ENCODE peak calls at places on chromosomes 7 and 10, in five cellular contexts. One of them, this sample, is unnamed.

GRCh38 chr10:22573820-22574569 is 140.4 kb downstream of the PIP4K2A start:
- DNase-seq in choroid plexus epithelial cell: peak
- DNase-seq in AG04450: no peak
- DNase-seq in endothelial cell: peak
- DNase-seq in kidney epithelial cell: no peak
- DNase-seq in this sample: peak

GRCh38 chr10:129589546-129589945 is 122.5 kb downstream of the MGMT start:
- DNase-seq in kidney epithelial cell: no peak
- DNase-seq in choroid plexus epithelial cell: no peak
- DNase-seq in endothelial cell: no peak
- DNase-seq in AG04450: no peak
- DNase-seq in this sample: no peak

GRCh38 chr10:103872137-103872933 is 17.0 kb upstream of the SH3PXD2A start:
- DNase-seq in choroid plexus epithelial cell: no peak
- DNase-seq in kidney epithelial cell: no peak
- DNase-seq in endothelial cell: no peak
- DNase-seq in AG04450: no peak
- DNase-seq in this sample: no peak

GRCh38 chr7:80330434-80330833 is 181.4 kb downstream of the GNAT3 start:
- DNase-seq in endothelial cell: no peak
- DNase-seq in choroid plexus epithelial cell: peak
- DNase-seq in kidney epithelial cell: no peak
- DNase-seq in AG04450: no peak
- DNase-seq in this sample: no peak

GRCh38 chr7:87354749-87355148 is 9.3 kb downstream of the CROT start:
- DNase-seq in choroid plexus epithelial cell: no peak
- DNase-seq in AG04450: no peak
- DNase-seq in kidney epithelial cell: no peak
- DNase-seq in endothelial cell: no peak
- DNase-seq in this sample: no peak

GRCh38 chr10:94344522-94345122 is 18.1 kb downstream of the NOC3L start:
- DNase-seq in choroid plexus epithelial cell: no peak
- DNase-seq in AG04450: no peak
- DNase-seq in endothelial cell: no peak
- DNase-seq in kidney epithelial cell: no peak
- DNase-seq in this sample: no peak

GRCh38 chr10:46223626-46224413 is 63.0 kb upstream of the ANTXRL start:
- DNase-seq in endothelial cell: no peak
- DNase-seq in choroid plexus epithelial cell: no peak
- DNase-seq in kidney epithelial cell: no peak
- DNase-seq in AG04450: no peak
- DNase-seq in this sample: no peak

GRCh38 chr10:50576245-50576815 is 47.4 kb downstream of the SGMS1 start:
- DNase-seq in kidney epithelial cell: no peak
- DNase-seq in choroid plexus epithelial cell: no peak
- DNase-seq in AG04450: no peak
- DNase-seq in endothelial cell: no peak
- DNase-seq in this sample: no peak

GRCh38 chr7:101421123-101421522 is 58.4 kb downstream of the COL26A1 start:
- DNase-seq in choroid plexus epithelial cell: no peak
- DNase-seq in kidney epithelial cell: no peak
- DNase-seq in endothelial cell: no peak
- DNase-seq in AG04450: no peak
- DNase-seq in this sample: no peak

GRCh38 chr10:77070317-77070716 is 567.3 kb downstream of the KCNMA1 start:
- DNase-seq in endothelial cell: no peak
- DNase-seq in choroid plexus epithelial cell: no peak
- DNase-seq in kidney epithelial cell: no peak
- DNase-seq in AG04450: no peak
- DNase-seq in this sample: no peak

GRCh38 chr10:66695046-66695445 is 230.8 kb upstream of the LRRTM3 start:
- DNase-seq in AG04450: no peak
- DNase-seq in kidney epithelial cell: no peak
- DNase-seq in choroid plexus epithelial cell: no peak
- DNase-seq in endothelial cell: no peak
- DNase-seq in this sample: no peak

GRCh38 chr10:61179734-61180133 is 235.7 kb upstream of the RHOBTB1 start:
- DNase-seq in endothelial cell: no peak
- DNase-seq in kidney epithelial cell: no peak
- DNase-seq in AG04450: no peak
- DNase-seq in choroid plexus epithelial cell: no peak
- DNase-seq in this sample: no peak

GRCh38 chr7:67056683-67057082 is 60.0 kb downstream of the TYW1 start:
- DNase-seq in AG04450: no peak
- DNase-seq in kidney epithelial cell: no peak
- DNase-seq in endothelial cell: no peak
- DNase-seq in choroid plexus epithelial cell: no peak
- DNase-seq in this sample: no peak

GRCh38 chr7:83541187-83541960 is 107.6 kb downstream of the SEMA3E start:
- DNase-seq in choroid plexus epithelial cell: no peak
- DNase-seq in kidney epithelial cell: no peak
- DNase-seq in AG04450: no peak
- DNase-seq in endothelial cell: no peak
- DNase-seq in this sample: no peak

GRCh38 chr10:6228010-6228511 is 25.3 kb downstream of the PFKFB3 start:
- DNase-seq in choroid plexus epithelial cell: peak
- DNase-seq in kidney epithelial cell: no peak
- DNase-seq in endothelial cell: no peak
- DNase-seq in AG04450: no peak
- DNase-seq in this sample: no peak

GRCh38 chr10:6920072-6921019 is 340.3 kb upstream of the PRKCQ start:
- DNase-seq in endothelial cell: peak
- DNase-seq in choroid plexus epithelial cell: peak
- DNase-seq in AG04450: no peak
- DNase-seq in kidney epithelial cell: peak
- DNase-seq in this sample: peak

GRCh38 chr7:74272305-74273038 is 16.7 kb upstream of the CLIP2 start:
- DNase-seq in endothelial cell: peak
- DNase-seq in choroid plexus epithelial cell: peak
- DNase-seq in AG04450: peak
- DNase-seq in kidney epithelial cell: peak
- DNase-seq in this sample: no peak

GRCh38 chr7:44291066-44291732 is 34.2 kb downstream of the CAMK2B start:
- DNase-seq in endothelial cell: peak
- DNase-seq in choroid plexus epithelial cell: peak
- DNase-seq in AG04450: peak
- DNase-seq in kidney epithelial cell: no peak
- DNase-seq in this sample: peak

GRCh38 chr7:151167197-151167911 is at the start of gene GBX1:
- DNase-seq in choroid plexus epithelial cell: no peak
- DNase-seq in endothelial cell: peak
- DNase-seq in kidney epithelial cell: no peak
- DNase-seq in AG04450: no peak
- DNase-seq in this sample: no peak

GRCh38 chr10:24722131-24722675 is 1.5 kb downstream of the ARHGAP21 start:
- DNase-seq in choroid plexus epithelial cell: peak
- DNase-seq in endothelial cell: no peak
- DNase-seq in kidney epithelial cell: no peak
- DNase-seq in AG04450: no peak
- DNase-seq in this sample: no peak

GRCh38 chr10:131860806-131861440 is 39.9 kb upstream of the PPP2R2D start:
- DNase-seq in choroid plexus epithelial cell: no peak
- DNase-seq in endothelial cell: no peak
- DNase-seq in AG04450: no peak
- DNase-seq in kidney epithelial cell: no peak
- DNase-seq in this sample: no peak

GRCh38 chr7:43758029-43758860 is at the start of gene BLVRA:
- DNase-seq in endothelial cell: peak
- DNase-seq in kidney epithelial cell: no peak
- DNase-seq in AG04450: no peak
- DNase-seq in choroid plexus epithelial cell: no peak
- DNase-seq in this sample: peak

GRCh38 chr7:74305987-74306736 is 17.0 kb downstream of the CLIP2 start:
- DNase-seq in endothelial cell: no peak
- DNase-seq in choroid plexus epithelial cell: no peak
- DNase-seq in kidney epithelial cell: no peak
- DNase-seq in AG04450: no peak
- DNase-seq in this sample: no peak

GRCh38 chr10:111936143-111936542 is 247.4 kb downstream of the GPAM start:
- DNase-seq in kidney epithelial cell: no peak
- DNase-seq in endothelial cell: no peak
- DNase-seq in choroid plexus epithelial cell: no peak
- DNase-seq in AG04450: no peak
- DNase-seq in this sample: no peak

GRCh38 chr10:29083096-29083495 is 205.8 kb upstream of the LYZL1 start:
- DNase-seq in choroid plexus epithelial cell: no peak
- DNase-seq in endothelial cell: no peak
- DNase-seq in AG04450: no peak
- DNase-seq in kidney epithelial cell: no peak
- DNase-seq in this sample: peak

GRCh38 chr7:128168667-128169210 is 72.3 kb upstream of the LEP start:
- DNase-seq in AG04450: no peak
- DNase-seq in endothelial cell: peak
- DNase-seq in kidney epithelial cell: no peak
- DNase-seq in choroid plexus epithelial cell: peak
- DNase-seq in this sample: peak

GRCh38 chr7:134515569-134516468 is 11.5 kb upstream of the AKR1B10 start:
- DNase-seq in kidney epithelial cell: peak
- DNase-seq in endothelial cell: no peak
- DNase-seq in choroid plexus epithelial cell: peak
- DNase-seq in AG04450: peak
- DNase-seq in this sample: no peak

GRCh38 chr10:113631680-113632079 is 32.2 kb downstream of the NRAP start:
- DNase-seq in choroid plexus epithelial cell: no peak
- DNase-seq in AG04450: no peak
- DNase-seq in endothelial cell: no peak
- DNase-seq in kidney epithelial cell: no peak
- DNase-seq in this sample: no peak

GRCh38 chr10:49323171-49323895 is 24.4 kb downstream of the C10orf71 start:
- DNase-seq in endothelial cell: no peak
- DNase-seq in kidney epithelial cell: no peak
- DNase-seq in choroid plexus epithelial cell: no peak
- DNase-seq in AG04450: no peak
- DNase-seq in this sample: no peak

GRCh38 chr10:49323896-49324270 is 24.9 kb downstream of the C10orf71 start:
- DNase-seq in choroid plexus epithelial cell: no peak
- DNase-seq in AG04450: no peak
- DNase-seq in endothelial cell: no peak
- DNase-seq in kidney epithelial cell: no peak
- DNase-seq in this sample: no peak

GRCh38 chr10:49325131-49325915 is 26.4 kb downstream of the C10orf71 start:
- DNase-seq in AG04450: no peak
- DNase-seq in kidney epithelial cell: no peak
- DNase-seq in endothelial cell: no peak
- DNase-seq in choroid plexus epithelial cell: no peak
- DNase-seq in this sample: no peak

GRCh38 chr10:49325916-49326783 is 27.2 kb downstream of the C10orf71 start:
- DNase-seq in kidney epithelial cell: no peak
- DNase-seq in AG04450: no peak
- DNase-seq in choroid plexus epithelial cell: no peak
- DNase-seq in endothelial cell: no peak
- DNase-seq in this sample: no peak

DNA sequence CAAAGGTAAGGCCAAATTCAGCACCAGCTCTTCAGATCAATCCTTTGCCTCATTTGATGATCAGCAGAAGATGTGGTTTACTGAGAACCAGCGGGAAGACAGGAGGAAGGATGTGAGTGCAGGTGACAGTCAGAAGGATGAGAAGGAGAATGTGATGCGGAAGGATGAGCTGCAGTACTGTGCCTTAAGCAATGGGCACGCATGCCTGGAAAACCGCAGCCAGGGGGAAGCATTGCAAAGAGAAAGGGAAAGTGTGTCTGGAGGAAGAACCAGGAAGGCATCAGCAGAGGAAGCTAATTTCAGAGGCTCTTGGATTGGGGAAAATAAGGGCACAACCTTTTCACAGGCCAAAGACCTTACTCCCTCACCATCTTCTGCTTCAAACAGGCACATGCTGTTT is 25.7 kb downstream of the C10orf71 start:
- DNase-seq in AG04450: no peak
- DNase-seq in endothelial cell: peak
- DNase-seq in choroid plexus epithelial cell: peak
- DNase-seq in kidney epithelial cell: no peak
- DNase-seq in this sample: no peak
- TF ChIP-seq CTCF in AG04450: peak
- TF ChIP-seq CTCF in endothelial cell: no peak
- TF ChIP-seq CTCF in choroid plexus epithelial cell: peak
- TF ChIP-seq CTCF in kidney epithelial cell: no peak
- TF ChIP-seq CTCF in this sample: peak

GRCh38 chr7:4286281-4286680 is 395.8 kb upstream of the FOXK1 start:
- DNase-seq in choroid plexus epithelial cell: no peak
- DNase-seq in AG04450: no peak
- DNase-seq in endothelial cell: no peak
- DNase-seq in kidney epithelial cell: no peak
- DNase-seq in this sample: no peak
- TF ChIP-seq CTCF in choroid plexus epithelial cell: no peak
- TF ChIP-seq CTCF in AG04450: no peak
- TF ChIP-seq CTCF in endothelial cell: no peak
- TF ChIP-seq CTCF in kidney epithelial cell: no peak
- TF ChIP-seq CTCF in this sample: no peak

GRCh38 chr10:122446668-122447410 is 7.6 kb upstream of the ARMS2 start:
- DNase-seq in choroid plexus epithelial cell: peak
- DNase-seq in endothelial cell: no peak
- DNase-seq in AG04450: no peak
- DNase-seq in kidney epithelial cell: no peak
- DNase-seq in this sample: no peak
- TF ChIP-seq CTCF in choroid plexus epithelial cell: no peak
- TF ChIP-seq CTCF in endothelial cell: no peak
- TF ChIP-seq CTCF in AG04450: no peak
- TF ChIP-seq CTCF in kidney epithelial cell: no peak
- TF ChIP-seq CTCF in this sample: no peak

DNA sequence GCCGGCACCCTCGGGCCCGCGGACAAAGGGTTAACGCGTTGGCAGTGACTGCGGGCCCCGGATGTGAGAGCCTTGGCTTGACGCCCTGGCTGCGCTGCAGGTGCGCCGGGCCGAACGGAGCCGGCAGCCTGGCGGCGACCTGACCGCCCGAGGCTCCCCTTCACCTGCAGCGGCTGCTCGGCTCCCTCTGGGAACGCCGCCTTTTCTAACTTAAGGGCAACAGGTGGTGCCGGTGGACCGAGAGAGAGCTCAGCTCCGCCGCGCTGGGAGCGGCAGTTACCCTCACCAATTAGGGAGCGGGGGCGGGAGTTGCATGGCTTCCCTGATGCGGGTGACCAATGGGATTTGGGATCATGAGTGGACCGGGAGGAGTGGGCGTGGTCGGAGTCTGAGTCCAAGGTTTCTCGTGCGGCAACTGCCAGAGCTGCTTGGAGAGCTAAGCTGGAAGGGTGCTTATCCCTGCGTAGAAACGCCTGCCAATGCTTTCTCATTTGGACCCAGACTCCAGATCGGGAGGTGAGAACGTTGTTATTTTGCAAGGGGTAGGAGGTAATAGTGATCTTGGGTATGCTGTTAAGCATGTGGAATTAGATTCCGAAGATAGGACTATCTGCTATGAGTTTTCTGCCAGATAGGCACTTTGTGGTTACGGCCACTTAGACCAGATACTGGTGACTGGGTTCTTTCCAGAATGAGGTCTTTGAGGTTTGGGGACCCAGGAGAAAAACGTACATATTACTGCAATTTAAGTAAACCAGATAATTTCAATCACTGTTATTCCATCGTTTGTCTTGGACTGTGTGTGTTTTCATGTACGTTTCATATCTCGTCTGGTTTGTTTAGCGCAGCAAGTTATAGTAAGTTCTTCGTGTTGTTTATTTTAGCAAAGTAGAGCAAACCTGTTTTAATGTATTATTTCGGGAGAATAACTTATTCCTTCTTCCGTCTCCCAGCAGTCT is at the start of gene ARL4A:
- DNase-seq in choroid plexus epithelial cell: peak
- DNase-seq in kidney epithelial cell: peak
- DNase-seq in AG04450: peak
- DNase-seq in endothelial cell: peak
- DNase-seq in this sample: no peak
- TF ChIP-seq CTCF in choroid plexus epithelial cell: peak
- TF ChIP-seq CTCF in kidney epithelial cell: peak
- TF ChIP-seq CTCF in AG04450: peak
- TF ChIP-seq CTCF in endothelial cell: no peak
- TF ChIP-seq CTCF in this sample: no peak